ENCODE peak calls at places on chromosomes 12 and 14, in four cellular contexts. Z, L, G and P are unnamed samples. For H3K4me1, the result is how much of the 10 kb centered on the place peaks cover.

GRCh38 chr12:613996-614726 is 49.1 kb downstream of the NINJ2 start:
- DNase-seq in Z (no peak), L (peak), G (no peak), P (no peak)

GRCh38 chr14:64704145-64704742 is at the start of gene PLEKHG3:
- DNase-seq in Z (no peak), L (peak), G (peak), P (no peak)

GRCh38 chr14:105499256-105500035 is 8.4 kb downstream of the TEDC1 start:
- DNase-seq in Z (no peak), L (peak), G (no peak), P (no peak)

GRCh38 chr14:102795060-102795925 is 18.0 kb downstream of the TRAF3 start:
- DNase-seq in Z (no peak), L (peak), G (no peak), P (no peak)

GRCh38 chr12:96045566-96045965 is 10.2 kb upstream of the LTA4H start:
- DNase-seq in Z (no peak), L (no peak), G (no peak), P (no peak)

GRCh38 chr12:915090-915489 is 34.4 kb downstream of the RAD52 start:
- DNase-seq in Z (no peak), L (no peak), G (no peak), P (no peak)

GRCh38 chr14:23162005-23162404 is 21.5 kb downstream of the SLC7A8 start:
- DNase-seq in Z (no peak), L (no peak), G (no peak), P (no peak)

GRCh38 chr12:97835541-97835940 is 372.9 kb downstream of the RMST start:
- DNase-seq in Z (no peak), L (no peak), G (no peak), P (no peak)

GRCh38 chr12:69657376-69658137 is 41.5 kb downstream of the BEST3 start:
- DNase-seq in Z (no peak), L (peak), G (peak), P (no peak)

GRCh38 chr14:64841121-64841611 is 38.5 kb downstream of the SPTB start:
- DNase-seq in Z (peak), L (peak), G (peak), P (no peak)

GRCh38 chr12:4850857-4851380 is 58.8 kb upstream of the KCNA1 start:
- DNase-seq in Z (no peak), L (no peak), G (no peak), P (no peak)

GRCh38 chr12:74105434-74105833 is 432.2 kb upstream of the ATXN7L3B start:
- DNase-seq in Z (no peak), L (no peak), G (no peak), P (no peak)

GRCh38 chr12:77324763-77325468 is 259.5 kb upstream of the E2F7 start:
- DNase-seq in Z (peak), L (peak), G (peak), P (no peak)

GRCh38 chr14:70692210-70692609 is 50.5 kb downstream of the TTC9 start:
- DNase-seq in Z (no peak), L (no peak), G (no peak), P (no peak)

GRCh38 chr12:93319523-93320045 is 58.1 kb upstream of the NUDT4 start:
- DNase-seq in Z (no peak), L (no peak), G (no peak), P (no peak)

GRCh38 chr12:78914859-78915331 is 50.3 kb downstream of the SYT1 start:
- DNase-seq in Z (peak), L (no peak), G (no peak), P (no peak)

GRCh38 chr14:92252291-92252690 is 70.7 kb upstream of the SLC24A4 start:
- DNase-seq in Z (no peak), L (no peak), G (no peak), P (no peak)

GRCh38 chr12:50572760-50573159 is 68.0 kb downstream of the DIP2B start:
- DNase-seq in Z (no peak), L (no peak), G (no peak), P (no peak)

GRCh38 chr14:65296402-65296801 is 116.1 kb upstream of the FUT8 start:
- DNase-seq in Z (no peak), L (no peak), G (no peak), P (no peak)

GRCh38 chr14:95227279-95227860 is 70.0 kb upstream of the DICER1 start:
- DNase-seq in Z (no peak), L (no peak), G (no peak), P (no peak)

GRCh38 chr12:56221233-56221756 is 427 bp downstream of the RNF41 start:
- DNase-seq in Z (no peak), L (no peak), G (no peak), P (no peak)

GRCh38 chr12:108193922-108194321 is 64.8 kb downstream of the WSCD2 start:
- DNase-seq in Z (peak), L (peak), G (peak), P (no peak)

GRCh38 chr12:56723889-56724659 is 1.0 kb downstream of the NACA start:
- DNase-seq in Z (no peak), L (peak), G (no peak), P (no peak)

GRCh38 chr12:73612571-73612970 is 925.1 kb upstream of the ATXN7L3B start:
- DNase-seq in Z (no peak), L (no peak), G (no peak), P (no peak)

GRCh38 chr12:121781751-121782615 is 11.5 kb downstream of the RHOF start:
- DNase-seq in Z (no peak), L (peak), G (peak), P (no peak)

GRCh38 chr12:104627975-104628322 is 171.2 kb downstream of the CHST11 start:
- DNase-seq in Z (no peak), L (no peak), G (no peak), P (no peak)

GRCh38 chr14:104283197-104284106 is 145.1 kb downstream of the KIF26A start:
- DNase-seq in Z (no peak), L (no peak), G (no peak), P (no peak)

GRCh38 chr12:93819048-93819491 is 141.9 kb downstream of the CRADD start:
- DNase-seq in Z (no peak), L (no peak), G (no peak), P (no peak)

GRCh38 chr14:56342419-56342901 is 224.2 kb downstream of the PELI2 start:
- DNase-seq in Z (no peak), L (no peak), G (no peak), P (no peak)

GRCh38 chr14:68686724-68687123 is 106.1 kb downstream of the ZFP36L1 start:
- DNase-seq in Z (no peak), L (no peak), G (no peak), P (no peak)

GRCh38 chr14:100018054-100018453 is 47.2 kb upstream of the EVL start:
- DNase-seq in Z (no peak), L (no peak), G (no peak), P (no peak)
- H3K4me1 ChIP-seq in Z (under half), L (half or more), G (under half), P (under half)

DNA sequence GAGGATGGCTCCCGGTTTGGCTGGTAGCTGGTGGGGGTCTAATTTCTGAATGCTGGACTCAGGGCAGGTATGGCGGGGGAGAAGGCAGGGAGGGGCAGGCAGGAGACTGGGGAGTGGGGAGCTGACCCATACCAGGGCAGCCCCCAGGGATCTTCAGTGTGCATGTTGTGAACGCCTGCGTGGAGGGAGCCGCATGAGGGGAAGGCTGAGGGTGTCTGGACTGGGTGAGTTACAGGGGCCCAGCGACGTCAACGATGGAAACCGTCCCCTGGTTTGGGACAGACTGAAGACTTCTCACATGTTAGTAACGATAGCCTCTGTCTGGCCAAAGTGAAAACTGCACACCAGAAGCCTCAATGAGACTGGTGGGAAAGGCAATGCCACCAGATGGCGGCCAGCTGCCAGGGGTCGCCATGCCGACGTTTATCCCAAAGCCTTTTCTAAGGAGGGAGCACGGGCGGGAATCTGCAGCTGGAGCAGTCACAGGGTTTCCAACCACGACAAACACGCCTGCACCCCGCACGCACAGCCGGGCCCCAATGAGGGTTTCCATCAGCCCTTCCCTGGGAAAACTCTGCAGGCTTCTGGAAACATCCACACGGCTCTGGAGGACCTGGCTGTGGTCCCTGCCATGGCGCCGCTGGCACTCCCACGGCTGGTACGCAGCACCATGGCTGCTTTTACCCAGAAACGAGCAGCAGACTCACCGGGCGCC is 14.0 kb downstream of the PGAM5 start:
- DNase-seq in Z (no peak), L (no peak), G (peak), P (no peak)
- TF ChIP-seq TCF7L2 in Z (no peak), L (no peak), G (no peak), P (no peak)

DNA sequence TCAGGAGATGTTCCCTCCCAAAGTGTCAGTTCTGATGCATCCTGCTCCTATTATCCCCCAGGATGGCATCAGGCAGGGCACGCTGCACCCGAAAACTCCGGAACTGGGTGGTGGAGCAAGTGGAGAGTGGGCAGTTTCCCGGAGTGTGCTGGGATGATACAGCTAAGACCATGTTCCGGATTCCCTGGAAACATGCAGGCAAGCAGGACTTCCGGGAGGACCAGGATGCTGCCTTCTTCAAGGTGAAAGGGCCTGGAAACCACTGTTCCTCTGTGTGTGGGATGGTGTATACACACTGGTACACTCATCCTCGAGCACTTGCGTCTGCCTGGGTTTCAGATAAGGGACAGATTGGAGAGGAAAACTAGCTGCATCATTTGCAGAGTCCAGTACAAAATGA is 1.0 kb downstream of the IRF9 start:
- DNase-seq in Z (no peak), L (no peak), G (no peak), P (no peak)
- H3K4me1 ChIP-seq in Z (under half), L (under half), G (under half), P (under half)

GRCh38 chr12:131219173-131220006 is 265.7 kb downstream of the ADGRD1 start:
- DNase-seq in Z (no peak), L (no peak), G (no peak), P (no peak)
- TF ChIP-seq TCF7L2 in Z (no peak), L (no peak), G (no peak), P (no peak)

DNA sequence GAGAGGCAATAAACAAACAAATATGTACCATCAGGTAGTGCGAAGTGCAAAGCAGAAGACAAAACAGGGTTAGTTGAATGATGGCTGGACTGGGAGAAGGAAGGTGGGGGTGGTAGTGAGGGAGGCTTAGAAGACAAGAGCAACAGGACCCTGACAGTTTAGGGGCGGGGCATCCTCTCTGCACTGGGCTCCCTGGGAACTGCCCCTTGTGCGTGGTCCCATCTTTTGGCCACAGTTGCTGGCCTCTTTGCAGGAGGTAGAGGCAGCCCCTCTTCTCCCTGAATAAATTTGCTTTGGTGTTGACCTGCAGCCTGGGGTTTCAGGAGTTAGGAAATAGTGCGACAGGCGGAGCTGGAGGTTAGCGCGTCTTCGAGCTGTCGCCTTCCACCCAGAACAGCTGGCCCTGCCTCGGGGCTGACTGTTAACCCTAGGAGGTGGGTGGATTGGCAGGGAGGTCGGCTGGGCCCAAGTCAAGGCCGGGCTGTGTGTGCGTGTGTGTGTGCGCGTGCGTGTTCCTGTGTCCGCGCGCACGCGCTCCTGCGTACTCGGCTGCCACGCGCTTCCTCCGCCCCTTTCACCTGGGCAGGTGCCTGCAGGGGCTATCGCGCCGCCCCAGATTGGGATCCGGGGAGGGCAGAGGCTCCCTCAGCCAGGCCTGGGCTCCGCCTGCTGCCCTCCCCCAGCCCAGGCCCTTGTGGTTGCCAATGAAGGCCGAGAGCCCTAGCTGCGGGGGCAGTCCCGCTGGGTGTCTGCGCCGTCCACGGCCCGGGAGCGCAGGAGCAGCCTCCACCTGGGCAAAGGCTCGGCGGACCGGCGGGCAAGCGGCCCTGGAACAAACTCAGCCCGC is 180.8 kb downstream of the ADCK1 start:
- DNase-seq in Z (no peak), L (no peak), G (no peak), P (no peak)
- H3K4me1 ChIP-seq in Z (under half), L (under half), G (under half), P (under half)

GRCh38 chr12:111777345-111778045 is 10.8 kb downstream of the ALDH2 start:
- DNase-seq in Z (no peak), L (peak), G (no peak), P (no peak)

GRCh38 chr12:111769599-111769998 is 2.9 kb downstream of the ALDH2 start:
- DNase-seq in Z (no peak), L (no peak), G (no peak), P (no peak)

GRCh38 chr12:111775205-111776193 is 8.8 kb downstream of the ALDH2 start:
- DNase-seq in Z (no peak), L (peak), G (peak), P (no peak)

GRCh38 chr12:111776836-111777344 is 10.2 kb downstream of the ALDH2 start:
- DNase-seq in Z (no peak), L (no peak), G (no peak), P (no peak)

DNA sequence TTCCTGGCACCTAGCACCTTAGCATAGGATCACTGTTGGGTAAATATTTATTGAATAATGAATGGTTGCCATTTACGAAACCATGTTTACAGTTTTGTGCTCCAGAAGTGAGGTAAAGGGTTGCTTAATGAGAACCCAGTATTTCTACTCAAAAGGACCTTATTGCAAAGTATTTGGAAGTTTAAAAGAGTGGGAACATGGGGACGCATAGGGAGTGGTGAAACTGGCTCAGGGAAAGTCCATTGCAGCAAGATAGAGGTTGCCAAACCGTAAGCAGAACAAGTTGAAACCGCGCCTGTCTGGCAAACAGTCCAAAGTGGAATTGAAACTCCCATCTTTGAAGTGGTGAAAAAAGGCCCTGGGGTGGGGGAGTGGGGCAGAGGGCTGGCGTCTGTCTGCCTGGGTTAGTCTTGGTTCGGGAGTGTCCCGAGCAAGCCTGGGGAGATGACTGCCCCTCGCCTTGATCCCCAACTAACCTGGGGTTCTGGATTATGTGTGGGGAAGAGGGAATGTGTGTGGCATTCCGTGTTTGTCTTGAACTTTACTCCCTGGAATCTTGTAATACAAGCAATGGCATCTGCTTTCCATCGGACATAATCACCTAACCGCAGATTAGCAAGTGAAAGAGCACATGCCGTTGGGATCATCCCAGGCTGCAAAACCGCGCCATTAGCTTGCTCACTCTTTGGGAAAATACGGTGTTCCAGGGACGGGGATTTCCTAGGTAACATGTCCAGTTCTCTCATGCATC is 7.2 kb downstream of the ALDH2 start:
- DNase-seq in Z (no peak), L (peak), G (no peak), P (no peak)
- TF ChIP-seq TCF7L2 in Z (no peak), L (no peak), G (no peak), P (peak)

GRCh38 chr12:53464685-53465084 is 12.8 kb downstream of the PCBP2 start:
- DNase-seq in Z (no peak), L (no peak), G (no peak), P (no peak)
- H3K4me1 ChIP-seq in Z (under half), L (half or more), G (under half), P (under half)

GRCh38 chr12:46260153-46260912 is 8.5 kb downstream of the SLC38A1 start:
- DNase-seq in Z (no peak), L (no peak), G (no peak), P (no peak)
- TF ChIP-seq TCF7L2 in Z (no peak), L (no peak), G (no peak), P (no peak)

DNA sequence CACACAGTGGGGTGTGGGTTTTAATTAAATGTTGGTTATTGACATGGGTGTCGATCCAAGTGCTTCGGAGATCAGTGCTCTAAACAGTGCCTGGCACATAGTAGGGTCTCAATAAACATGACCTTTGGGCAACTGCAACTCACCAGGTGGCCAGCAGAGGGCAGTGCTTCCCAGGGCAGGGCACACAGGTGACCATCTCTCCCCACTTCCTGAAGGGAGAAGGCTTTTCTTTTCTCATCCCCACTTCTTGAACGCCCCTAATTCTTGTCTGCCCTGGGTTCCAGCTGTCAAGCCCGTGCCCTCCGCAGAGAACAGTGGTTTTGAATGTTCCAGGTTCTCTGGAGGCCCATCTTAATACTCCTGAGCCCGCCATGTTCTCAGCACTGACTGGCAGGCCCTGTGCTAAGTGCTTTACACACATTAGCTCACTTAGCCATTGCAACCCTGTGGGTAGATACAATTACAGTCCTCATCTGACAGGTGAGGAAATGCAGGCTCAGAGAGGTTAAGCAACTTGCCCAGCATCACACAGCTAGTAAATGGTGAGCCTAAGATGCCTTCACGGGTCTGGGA is 16.3 kb downstream of the RAPGEF3 start:
- DNase-seq in Z (peak), L (peak), G (peak), P (peak)
- H3K4me1 ChIP-seq in Z (under half), L (under half), G (half or more), P (under half)

DNA sequence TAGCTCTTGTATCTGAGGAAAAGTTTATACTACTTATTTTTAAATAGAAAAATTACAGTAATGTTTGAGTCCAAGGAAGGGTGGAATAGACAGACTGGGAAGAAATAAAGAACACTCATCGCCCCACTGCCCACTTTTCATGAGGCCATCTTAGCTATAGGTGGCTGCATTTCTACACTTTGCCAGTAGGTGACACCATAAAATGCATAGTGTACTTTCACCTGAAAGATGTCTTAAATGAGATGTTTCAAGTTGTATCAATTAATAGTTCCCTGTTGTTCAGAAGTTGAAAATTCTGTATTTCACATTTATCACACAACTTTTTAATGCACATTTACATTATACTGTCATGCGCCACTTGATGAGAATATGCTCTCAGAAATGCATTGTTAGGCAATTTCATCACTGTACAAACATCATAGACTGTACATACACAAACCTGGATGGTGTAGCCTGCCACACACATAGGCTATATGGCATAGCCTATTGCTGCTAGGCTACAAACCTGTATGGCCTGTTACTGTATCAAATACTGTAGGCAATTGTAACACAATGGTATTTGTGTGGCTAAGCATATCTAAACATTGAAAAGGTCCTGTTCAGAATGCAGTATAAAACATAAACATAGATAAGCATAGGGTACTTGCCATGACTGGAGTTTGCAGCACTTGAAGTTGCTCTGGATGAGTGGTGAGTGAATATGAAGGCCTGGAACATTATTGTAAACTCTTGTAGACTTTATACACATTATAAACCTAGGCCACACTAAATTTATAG is 27.5 kb downstream of the PMCH start:
- DNase-seq in Z (peak), L (peak), G (peak), P (peak)
- TF ChIP-seq TCF7L2 in Z (no peak), L (no peak), G (no peak), P (no peak)